ENCODE peak calls at places on chromosomes 1 and 21, in seven cellular contexts. J is astrocyte, S is uterus, D is colonic mucosa, G is H9, K is right lobe of liver, R is BE2C. Y is an unnamed sample.

GRCh38 chr1:218739426-218739825 is 394.3 kb downstream of the TGFB2 start:
- DNase-seq in J (no peak), D (peak; percentile 38), S (peak; percentile 27), R (no peak), G (no peak), K (no peak), Y (peak; percentile 27)

GRCh38 chr1:150268706-150269403 is at the start of gene APH1A:
- DNase-seq in K (peak; percentile 97), R (peak; percentile 97), D (peak; percentile 99), G (peak; percentile 99), S (peak; percentile 96), J (peak; percentile 96), Y (peak; percentile 96)

GRCh38 chr1:156914440-156914856 is 6.0 kb upstream of the LRRC71 start:
- DNase-seq in D (no peak), K (no peak), S (no peak), J (peak; percentile 57), R (peak; percentile 82), G (no peak), Y (no peak)

GRCh38 chr1:156894711-156895407 is 1.3 kb downstream of the PEAR1 start:
- DNase-seq in G (no peak), K (no peak), S (peak; percentile 56), D (no peak), J (no peak), R (peak; percentile 65), Y (peak; percentile 49)

GRCh38 chr1:191707288-191707687 is 451.0 kb upstream of the RGS18 start:
- DNase-seq in S (no peak), G (no peak), K (no peak), D (no peak), R (no peak), J (peak; percentile 31), Y (no peak)

GRCh38 chr1:54230507-54231339 is 30.8 kb downstream of the MRPL37 start:
- DNase-seq in G (no peak), S (no peak), D (no peak), R (no peak), K (no peak), J (no peak), Y (no peak)

GRCh38 chr1:227544067-227544655 is 19.2 kb upstream of the ZNF678 start:
- DNase-seq in K (no peak), R (no peak), D (no peak), S (no peak), G (no peak), J (no peak), Y (no peak)

GRCh38 chr1:20466231-20466630 is 19.8 kb downstream of the CAMK2N1 start:
- DNase-seq in R (no peak), G (no peak), K (no peak), S (no peak), D (no peak), J (no peak), Y (no peak)

GRCh38 chr1:151756291-151756690 is 7.0 kb downstream of the MRPL9 start:
- DNase-seq in S (no peak), K (no peak), D (no peak), R (no peak), J (peak; percentile 14), G (no peak), Y (no peak)

GRCh38 chr1:75731881-75732280 is 7.4 kb downstream of the ACADM start:
- DNase-seq in G (no peak), S (no peak), K (no peak), J (no peak), D (no peak), R (no peak), Y (no peak)

GRCh38 chr1:109876617-109877319 is 33.9 kb upstream of the CSF1 start:
- DNase-seq in J (peak; percentile 40), S (no peak), R (no peak), D (no peak), G (peak; percentile 56), K (no peak), Y (no peak)

GRCh38 chr1:92031281-92032110 is 1.7 kb downstream of the EPHX4 start:
- DNase-seq in R (no peak), D (no peak), G (no peak), K (no peak), S (no peak), J (no peak), Y (no peak)

GRCh38 chr1:17606826-17607440 is 67.4 kb downstream of the ARHGEF10L start:
- DNase-seq in S (peak; percentile 72), K (no peak), J (peak; percentile 24), R (peak; percentile 66), G (peak; percentile 79), D (peak; percentile 81), Y (peak; percentile 84)

GRCh38 chr1:185813401-185813979 is 79.3 kb downstream of the HMCN1 start:
- DNase-seq in K (no peak), G (no peak), R (peak; percentile 25), S (no peak), D (peak; percentile 41), J (peak; percentile 37), Y (no peak)

GRCh38 chr21:41135715-41136114 is 32.2 kb upstream of the BACE2 start:
- DNase-seq in D (no peak), R (no peak), J (no peak), G (no peak), S (no peak), K (no peak), Y (no peak)

GRCh38 chr21:41130883-41131282 is 37.1 kb upstream of the BACE2 start:
- DNase-seq in K (no peak), J (no peak), R (no peak), D (no peak), S (no peak), G (no peak), Y (no peak)

GRCh38 chr21:41137401-41137800 is 30.6 kb upstream of the BACE2 start:
- DNase-seq in D (no peak), J (no peak), R (no peak), K (no peak), S (no peak), G (no peak), Y (no peak)

GRCh38 chr21:41136286-41136685 is 31.7 kb upstream of the BACE2 start:
- DNase-seq in G (no peak), R (no peak), J (no peak), K (no peak), S (no peak), D (no peak), Y (no peak)

DNA sequence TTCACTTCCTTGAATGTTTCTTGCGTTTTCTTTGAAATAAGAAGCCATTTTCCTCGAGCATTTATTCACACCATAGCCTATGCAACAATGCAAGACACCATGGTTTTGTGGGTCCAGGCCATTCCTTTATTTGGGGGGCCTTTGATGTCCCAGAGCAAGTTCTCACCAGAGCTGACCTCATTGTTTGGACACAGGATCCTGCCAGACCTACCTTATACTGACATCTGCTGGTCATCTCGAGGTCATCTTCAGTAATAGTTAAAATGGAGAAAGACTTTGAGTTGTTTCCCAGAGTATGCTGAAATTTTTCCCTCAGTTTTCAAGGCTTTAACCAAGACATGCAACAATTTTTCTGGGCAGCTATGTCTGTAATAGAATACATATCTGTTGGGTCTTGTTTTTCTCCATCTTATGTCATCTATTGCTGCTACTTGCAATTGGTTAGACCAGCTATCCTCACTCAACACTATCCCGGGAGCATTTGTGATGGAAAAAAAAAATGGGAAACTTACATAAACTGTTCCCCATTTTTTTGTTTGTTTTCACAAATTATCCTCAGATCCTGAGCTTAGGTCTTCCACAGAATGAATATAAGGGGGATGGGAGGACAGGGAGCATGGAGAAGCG is 34.0 kb upstream of the BACE2 start:
- DNase-seq in G (no peak), J (peak; percentile 31), R (no peak), D (no peak), S (no peak), K (no peak), Y (peak; percentile 48)
- TF ChIP-seq CTCF in G (peak; percentile 73), J (peak; percentile 59), R (peak; percentile 39), D (peak; percentile 36), S (peak; percentile 40), K (peak; percentile 39), Y (peak; percentile 24)

GRCh38 chr1:8090241-8090702 is 64.2 kb upstream of the ERRFI1 start:
- DNase-seq in D (no peak), S (no peak), R (no peak), J (peak; percentile 99), G (no peak), K (no peak), Y (no peak)

GRCh38 chr1:8091691-8092090 is 65.6 kb upstream of the ERRFI1 start:
- DNase-seq in J (peak; percentile 56), R (no peak), K (no peak), G (no peak), S (no peak), D (no peak), Y (no peak)

GRCh38 chr1:8092603-8093141 is 66.6 kb upstream of the ERRFI1 start:
- DNase-seq in D (no peak), S (no peak), J (no peak), R (no peak), K (no peak), G (no peak), Y (no peak)

GRCh38 chr1:8086071-8086470 is 60.0 kb upstream of the ERRFI1 start:
- DNase-seq in J (no peak), K (no peak), S (no peak), D (no peak), R (no peak), G (no peak), Y (no peak)

GRCh38 chr1:8089535-8090228 is 63.6 kb upstream of the ERRFI1 start:
- DNase-seq in R (no peak), G (no peak), S (no peak), K (no peak), D (no peak), J (peak; percentile 46), Y (no peak)
- H3K4me1 ChIP-seq in R (no peaks in the 10 kb centered on the region), G (no peaks in the 10 kb centered on the region), S (no peaks in the 10 kb centered on the region), K (peaks cover 7% of the 10 kb centered on the region), D (no peaks in the 10 kb centered on the region), J (peaks cover 38% of the 10 kb centered on the region), Y (peaks cover 4% of the 10 kb centered on the region)

GRCh38 chr1:117122297-117123025 is 912 bp upstream of the TRIM45 start:
- DNase-seq in J (no peak), G (no peak), R (no peak), K (no peak), S (no peak), D (no peak), Y (no peak)
- TF ChIP-seq CTCF in J (no peak), G (peak; percentile 30), R (no peak), K (no peak), S (no peak), D (peak; percentile 6), Y (no peak)

GRCh38 chr1:44037154-44037553 is 5.9 kb upstream of the SLC6A9 start:
- DNase-seq in J (no peak), K (no peak), S (no peak), R (no peak), G (no peak), D (no peak), Y (no peak)

GRCh38 chr1:44038876-44039657 is 7.8 kb upstream of the SLC6A9 start:
- DNase-seq in D (no peak), S (no peak), R (no peak), G (no peak), J (peak; percentile 20), K (no peak), Y (no peak)

GRCh38 chr1:44040856-44041255 is 9.6 kb upstream of the SLC6A9 start:
- DNase-seq in G (no peak), S (no peak), R (no peak), D (no peak), J (no peak), K (no peak), Y (no peak)

GRCh38 chr1:44043176-44044070 is 12.2 kb upstream of the SLC6A9 start:
- DNase-seq in D (no peak), G (no peak), R (no peak), J (no peak), S (no peak), K (no peak), Y (no peak)

GRCh38 chr1:44040418-44040817 is 9.2 kb upstream of the SLC6A9 start:
- DNase-seq in G (no peak), S (no peak), J (no peak), K (no peak), R (no peak), D (no peak), Y (no peak)
- H3K4me1 ChIP-seq in G (no peaks in the 10 kb centered on the region), S (no peaks in the 10 kb centered on the region), J (peaks cover 7% of the 10 kb centered on the region), K (no peaks in the 10 kb centered on the region), R (peaks cover 8% of the 10 kb centered on the region), D (no peaks in the 10 kb centered on the region), Y (peaks cover 8% of the 10 kb centered on the region)